ENCODE peak calls at places on chromosomes 6 and 20, in eight cellular contexts. N, I, G, Q, M, X, Y and W are unnamed samples.

GRCh38 chr6:68144667-68145066 is 490.4 kb upstream of the ADGRB3 start:
- DNase-seq in M (no peak), Y (no peak), I (no peak), Q (no peak), X (no peak), N (no peak), G (no peak), W (no peak)

GRCh38 chr6:109236140-109237081 is 141.1 kb downstream of the CEP57L1 start:
- DNase-seq in Y (peak; percentile 48), N (peak; percentile 59), G (no peak), M (no peak), I (no peak), X (peak; percentile 60), Q (no peak), W (no peak)

GRCh38 chr6:126959765-126960164 is 158.7 kb upstream of the RSPO3 start:
- DNase-seq in Q (no peak), G (no peak), I (no peak), M (no peak), X (no peak), N (no peak), Y (no peak), W (no peak)

GRCh38 chr6:20476501-20477043 is 57.7 kb upstream of the CDKAL1 start:
- DNase-seq in N (no peak), G (no peak), X (no peak), M (no peak), Y (no peak), Q (no peak), I (no peak), W (no peak)

GRCh38 chr20:31919756-31920155 is 32.1 kb downstream of the PDRG1 start:
- DNase-seq in M (no peak), Q (no peak), I (no peak), X (no peak), G (no peak), Y (no peak), N (no peak), W (no peak)

GRCh38 chr6:129890164-129890563 is 29.0 kb upstream of the TMEM244 start:
- DNase-seq in M (no peak), G (peak; percentile 31), X (no peak), I (no peak), Y (no peak), Q (no peak), N (no peak), W (no peak)

GRCh38 chr6:168538892-168539811 is 98.2 kb downstream of the SMOC2 start:
- DNase-seq in I (no peak), G (no peak), Y (no peak), Q (no peak), N (no peak), M (no peak), X (no peak), W (no peak)

GRCh38 chr20:41617059-41617921 is 887 bp downstream of the CHD6 start:
- DNase-seq in X (peak; percentile 41), G (peak; percentile 26), M (peak; percentile 24), I (peak; percentile 43), N (peak; percentile 67), Y (peak; percentile 59), Q (peak; percentile 51), W (no peak)

GRCh38 chr6:164929155-164929977 is 380.0 kb downstream of the C6orf118 start:
- DNase-seq in M (no peak), Q (no peak), X (no peak), I (no peak), N (no peak), G (no peak), Y (no peak), W (no peak)

GRCh38 chr6:39922821-39923220 is 11.4 kb downstream of the MOCS1 start:
- DNase-seq in Y (no peak), N (no peak), X (no peak), Q (no peak), G (no peak), I (no peak), M (no peak), W (no peak)

GRCh38 chr6:66848244-66848953 is 1141.4 kb upstream of the EYS start:
- DNase-seq in M (no peak), G (no peak), Y (no peak), I (no peak), X (no peak), Q (no peak), N (no peak), W (no peak)

GRCh38 chr6:53239526-53239925 is 90.9 kb upstream of the GCM1 start:
- DNase-seq in G (no peak), I (no peak), M (no peak), Y (no peak), Q (no peak), X (no peak), N (no peak), W (no peak)

GRCh38 chr20:5730131-5730530 is 20.1 kb upstream of the SHLD1 start:
- DNase-seq in I (no peak), Y (no peak), Q (no peak), M (no peak), X (no peak), N (no peak), G (no peak), W (no peak)

GRCh38 chr6:17423018-17423417 is 29.6 kb downstream of the CAP2 start:
- DNase-seq in N (no peak), Y (no peak), G (no peak), X (no peak), Q (peak; percentile 24), I (no peak), M (no peak), W (no peak)

GRCh38 chr6:156400487-156400886 is 376.7 kb upstream of the ARID1B start:
- DNase-seq in M (no peak), G (no peak), X (no peak), I (no peak), Q (no peak), N (no peak), Y (no peak), W (no peak)

GRCh38 chr6:44220913-44221290 is 2.5 kb upstream of the SLC29A1 start:
- DNase-seq in I (no peak), X (no peak), Y (no peak), G (no peak), Q (no peak), N (no peak), M (no peak), W (no peak)

GRCh38 chr20:21509597-21510331 is 4.1 kb downstream of the NKX2-2 start:
- DNase-seq in Y (peak; percentile 37), I (no peak), Q (peak; percentile 39), M (no peak), N (no peak), G (peak; percentile 55), X (no peak), W (peak; percentile 17)

GRCh38 chr20:21361266-21361665 is 36.1 kb downstream of the NKX2-4 start:
- DNase-seq in Y (no peak), X (no peak), I (no peak), M (no peak), N (no peak), G (no peak), Q (peak; percentile 35), W (no peak)

GRCh38 chr6:116175344-116175743 is 49.4 kb upstream of the COL10A1 start:
- DNase-seq in N (no peak), Y (no peak), M (no peak), Q (no peak), X (no peak), G (no peak), I (no peak), W (no peak)

GRCh38 chr6:77620290-77620882 is 32.5 kb upstream of the MEI4 start:
- DNase-seq in Q (no peak), M (no peak), I (no peak), Y (no peak), N (no peak), X (peak; percentile 69), G (no peak), W (no peak)
- TF ChIP-seq CTCF in Q (peak; percentile 22), M (peak; percentile 40), I (no peak), Y (peak; percentile 29), N (peak; percentile 24), X (peak; percentile 5), G (no peak), W (peak; percentile 11)

GRCh38 chr20:60136640-60137411 is 178.6 kb downstream of the CDH26 start:
- DNase-seq in N (peak; percentile 57), Q (no peak), I (no peak), G (no peak), X (no peak), Y (no peak), M (no peak), W (no peak)

GRCh38 chr20:60139663-60140446 is 181.6 kb downstream of the CDH26 start:
- DNase-seq in Q (peak; percentile 11), N (no peak), Y (no peak), I (no peak), X (no peak), G (no peak), M (no peak), W (no peak)

GRCh38 chr20:60135276-60135675 is 177.1 kb downstream of the CDH26 start:
- DNase-seq in X (no peak), I (no peak), M (no peak), Q (no peak), Y (no peak), N (no peak), G (no peak), W (no peak)

GRCh38 chr20:60137657-60138245 is 179.5 kb downstream of the CDH26 start:
- DNase-seq in I (peak; percentile 29), X (peak; percentile 21), Q (no peak), Y (no peak), M (no peak), G (no peak), N (peak; percentile 54), W (no peak)

GRCh38 chr20:60138263-60139127 is 180.3 kb downstream of the CDH26 start:
- DNase-seq in Y (peak; percentile 73), M (peak; percentile 59), I (peak; percentile 43), N (peak; percentile 57), Q (peak; percentile 12), X (peak; percentile 26), G (no peak), W (peak; percentile 24)
- H3K4me3 ChIP-seq in Y (peak overlapping the region; percentile 34), M (peak overlapping the region; percentile 64), I (peak overlapping the region; percentile 64), N (peak overlapping the region; percentile 41), Q (no peak overlapping the region), X (no peak overlapping the region), G (no peak overlapping the region), W (peak overlapping the region; percentile 58)

DNA sequence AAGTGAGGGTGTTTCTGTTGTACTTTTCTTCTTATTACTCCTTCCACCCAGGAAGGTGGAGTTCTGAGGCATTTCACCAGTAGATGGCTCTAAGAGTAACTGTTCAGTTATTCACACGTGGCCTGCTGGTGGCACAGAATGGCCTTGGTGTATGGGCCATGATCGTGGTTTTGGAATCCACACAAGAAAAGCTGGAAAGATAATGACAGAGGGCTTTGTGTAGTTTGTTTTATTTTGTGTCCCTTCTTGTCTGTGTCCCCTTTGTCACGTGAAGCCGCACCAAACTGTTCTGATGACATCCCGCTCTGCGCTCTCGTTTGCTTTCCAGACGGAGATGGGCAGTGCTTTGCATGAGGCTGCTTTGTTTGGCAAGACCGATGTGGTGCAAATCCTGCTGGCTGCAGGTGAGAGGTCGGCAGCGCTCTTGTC is 93.4 kb downstream of the ANKS1A start:
- DNase-seq in N (peak; percentile 72), M (no peak), Q (peak; percentile 48), X (no peak), G (no peak), I (no peak), Y (no peak), W (no peak)
- TF ChIP-seq CTCF in N (peak; percentile 58), M (peak; percentile 42), Q (peak; percentile 48), X (no peak), G (peak; percentile 36), I (peak; percentile 22), Y (no peak), W (peak; percentile 57)

GRCh38 chr20:63950701-63951397 is 5.4 kb downstream of the UCKL1 start:
- DNase-seq in M (peak; percentile 51), G (no peak), Q (no peak), X (no peak), N (no peak), Y (no peak), I (no peak), W (no peak)
- H3K4me3 ChIP-seq in M (peak overlapping the region; percentile 71), G (no peak overlapping the region), Q (no peak overlapping the region), X (no peak overlapping the region), N (no peak overlapping the region), Y (no peak overlapping the region), I (peak overlapping the region; percentile 58), W (no peak overlapping the region)

GRCh38 chr6:54654376-54654775 is 192.2 kb upstream of the FAM83B start:
- DNase-seq in N (no peak), M (no peak), I (no peak), G (no peak), Y (no peak), Q (no peak), X (no peak), W (no peak)
- TF ChIP-seq CTCF in N (no peak), M (no peak), I (no peak), G (no peak), Y (no peak), Q (no peak), X (no peak), W (no peak)